ENCODE peak calls at places on chromosomes 6 and 20, in five cellular contexts. P, E, J, T and C are unnamed samples.

GRCh38 chr20:62736407-62737071 is 27.9 kb downstream of the NTSR1 start:
- DNase-seq in P (no peak), E (no peak), J (no peak), T (no peak), C (no peak)

GRCh38 chr20:21291026-21291425 is 12.1 kb upstream of the XRN2 start:
- DNase-seq in P (no peak), E (no peak), J (no peak), T (no peak), C (no peak)

GRCh38 chr6:40512340-40512739 is 74.8 kb downstream of the LRFN2 start:
- DNase-seq in P (no peak), E (no peak), J (no peak), T (no peak), C (no peak)

GRCh38 chr6:39755231-39755630 is 30.0 kb upstream of the KIF6 start:
- DNase-seq in P (no peak), E (no peak), J (no peak), T (no peak), C (no peak)

GRCh38 chr20:17525650-17526049 is 5.5 kb downstream of the BFSP1 start:
- DNase-seq in P (no peak), E (peak; percentile 40), J (no peak), T (no peak), C (peak; percentile 44)

GRCh38 chr6:105488521-105489212 is 85.8 kb upstream of the PREP start:
- DNase-seq in P (peak; percentile 41), E (no peak), J (no peak), T (no peak), C (no peak)

GRCh38 chr20:3825526-3825925 is 5.2 kb downstream of the AP5S1 start:
- DNase-seq in P (no peak), E (no peak), J (no peak), T (no peak), C (no peak)

GRCh38 chr20:62266340-62266739 is 28.0 kb downstream of the OSBPL2 start:
- DNase-seq in P (no peak), E (no peak), J (no peak), T (no peak), C (no peak)

GRCh38 chr20:20680991-20681508 is 31.4 kb downstream of the RALGAPA2 start:
- DNase-seq in P (no peak), E (no peak), J (no peak), T (no peak), C (no peak)

GRCh38 chr6:12911387-12911960 is 194.9 kb downstream of the PHACTR1 start:
- DNase-seq in P (peak; percentile 61), E (no peak), J (no peak), T (no peak), C (no peak)

GRCh38 chr20:47493954-47494293 is 7.8 kb upstream of the NCOA3 start:
- DNase-seq in P (no peak), E (peak; percentile 61), J (no peak), T (no peak), C (peak; percentile 40)

GRCh38 chr6:89187504-89187903 is 29.7 kb downstream of the GABRR1 start:
- DNase-seq in P (no peak), E (no peak), J (no peak), T (no peak), C (no peak)

GRCh38 chr6:156816505-156816904 is 39.3 kb downstream of the ARID1B start:
- DNase-seq in P (no peak), E (no peak), J (no peak), T (peak; percentile 35), C (peak; percentile 69)

GRCh38 chr6:130239755-130240154 is 17.0 kb upstream of the SAMD3 start:
- DNase-seq in P (peak; percentile 3), E (no peak), J (no peak), T (no peak), C (no peak)

DNA sequence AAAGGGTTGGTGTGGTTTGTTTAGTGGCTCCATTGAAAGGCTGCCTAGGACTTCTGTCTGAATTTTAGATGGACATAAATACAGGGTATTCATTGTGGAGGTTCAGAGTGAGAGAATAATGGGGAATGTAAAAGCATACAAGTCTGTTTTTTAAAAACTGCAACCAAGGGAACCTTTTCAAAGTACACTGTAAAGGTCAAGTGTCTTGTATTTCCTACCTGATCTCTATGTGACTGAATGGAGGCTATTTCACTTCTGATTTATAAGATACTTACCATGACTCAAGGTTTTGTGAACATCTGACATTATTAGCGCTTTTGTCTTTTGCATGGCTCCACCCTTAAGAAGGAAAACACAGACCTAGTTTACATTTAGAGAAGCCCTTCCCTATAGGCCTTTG is 126.5 kb downstream of the ZFAND3 start:
- DNase-seq in P (no peak), E (no peak), J (no peak), T (no peak), C (no peak)
- H3K4me1 ChIP-seq in P (peaks cover 20% of the 10 kb centered on the region), E (no peaks in the 10 kb centered on the region), J (no peaks in the 10 kb centered on the region), T (peaks cover 45% of the 10 kb centered on the region), C (peaks cover 23% of the 10 kb centered on the region)

DNA sequence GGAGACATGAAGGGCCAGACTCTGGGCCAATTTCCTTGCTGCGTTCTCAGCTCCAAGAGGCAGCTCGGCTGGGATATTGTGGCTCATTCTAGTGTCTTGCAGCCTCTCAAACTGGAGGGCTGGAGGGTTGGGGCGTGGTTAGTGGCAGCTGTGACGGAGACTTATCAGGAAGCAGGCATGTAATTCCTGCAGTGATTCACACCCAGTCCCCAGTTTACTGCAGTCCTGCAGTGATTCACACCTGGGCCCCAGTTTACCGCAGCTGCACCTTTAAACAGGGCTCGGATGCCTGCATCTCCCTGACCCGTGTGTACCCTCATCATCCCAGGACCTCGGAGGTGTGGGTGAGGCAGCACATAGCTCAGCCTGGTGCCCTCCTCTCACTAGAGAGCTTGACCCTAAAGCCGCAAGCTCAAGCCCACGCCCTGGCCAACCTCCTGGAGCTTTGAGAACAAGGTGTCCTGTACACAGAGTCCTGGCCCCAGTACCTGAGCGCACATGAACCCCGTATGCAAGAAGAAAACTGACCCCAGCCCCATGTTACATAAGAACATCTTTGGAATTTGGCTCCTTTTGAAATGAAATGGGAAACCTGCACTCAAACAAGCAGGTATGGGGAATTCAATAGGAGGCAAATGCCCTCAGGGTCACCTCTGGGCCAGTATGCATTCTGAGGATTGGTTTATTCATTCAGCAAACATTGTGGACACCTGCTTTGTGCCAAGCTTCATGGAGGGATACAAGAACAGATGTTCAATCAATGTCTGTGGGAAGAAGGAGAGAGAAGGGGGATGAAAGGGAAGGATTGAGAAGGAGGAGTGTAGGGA is 55.3 kb upstream of the FAM83D start:
- DNase-seq in P (no peak), E (peak; percentile 88), J (no peak), T (no peak), C (no peak)
- H3K4me1 ChIP-seq in P (no peaks in the 10 kb centered on the region), E (peaks cover 13% of the 10 kb centered on the region), J (peaks cover 4% of the 10 kb centered on the region), T (no peaks in the 10 kb centered on the region), C (peaks cover 11% of the 10 kb centered on the region)

GRCh38 chr20:64035933-64036345 is at the start of gene C20orf204:
- DNase-seq in P (no peak), E (no peak), J (no peak), T (no peak), C (no peak)
- H3K4me1 ChIP-seq in P (peaks cover 13% of the 10 kb centered on the region), E (peaks cover 6% of the 10 kb centered on the region), J (peaks cover 16% of the 10 kb centered on the region), T (peaks cover 10% of the 10 kb centered on the region), C (peaks cover 28% of the 10 kb centered on the region)

GRCh38 chr6:166949533-166950442 is 6.6 kb downstream of the RNASET2 start:
- DNase-seq in P (peak; percentile 25), E (peak; percentile 42), J (no peak), T (no peak), C (no peak)
- H3K4me1 ChIP-seq in P (peaks cover 12% of the 10 kb centered on the region), E (no peaks in the 10 kb centered on the region), J (no peaks in the 10 kb centered on the region), T (no peaks in the 10 kb centered on the region), C (peaks cover 6% of the 10 kb centered on the region)

DNA sequence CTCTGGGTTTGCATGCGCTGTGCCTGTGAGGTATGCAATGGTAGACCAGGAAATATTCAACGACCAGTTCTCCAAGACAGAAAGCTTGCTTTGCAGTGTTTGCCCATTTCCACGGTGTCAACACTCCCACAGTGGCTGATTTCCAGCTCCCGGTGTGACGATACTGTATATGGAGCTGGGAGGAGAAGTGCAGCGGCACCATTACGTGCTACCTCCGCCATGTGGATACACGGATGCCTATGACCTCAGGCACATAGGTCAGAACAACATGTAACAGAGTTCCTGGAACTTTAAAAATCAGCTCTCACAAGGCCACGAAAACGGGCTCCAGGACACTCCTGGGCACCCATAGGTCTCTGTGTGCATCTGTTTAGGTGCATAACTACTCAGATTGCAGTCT is 51.1 kb downstream of the NFATC2 start:
- DNase-seq in P (no peak), E (no peak), J (no peak), T (no peak), C (no peak)
- H3K4me1 ChIP-seq in P (peaks cover 11% of the 10 kb centered on the region), E (no peaks in the 10 kb centered on the region), J (no peaks in the 10 kb centered on the region), T (no peaks in the 10 kb centered on the region), C (peaks cover 9% of the 10 kb centered on the region)

GRCh38 chr6:7143161-7143974 is 35.6 kb downstream of the RREB1 start:
- DNase-seq in P (no peak), E (no peak), J (no peak), T (no peak), C (no peak)

GRCh38 chr6:7146079-7146828 is 38.5 kb downstream of the RREB1 start:
- DNase-seq in P (peak; percentile 52), E (peak; percentile 81), J (no peak), T (peak; percentile 43), C (peak; percentile 79)

GRCh38 chr6:7147051-7147671 is 39.4 kb downstream of the RREB1 start:
- DNase-seq in P (peak; percentile 28), E (no peak), J (no peak), T (no peak), C (no peak)

GRCh38 chr6:7144810-7145209 is 37.0 kb downstream of the RREB1 start:
- DNase-seq in P (peak; percentile 50), E (no peak), J (no peak), T (no peak), C (no peak)

DNA sequence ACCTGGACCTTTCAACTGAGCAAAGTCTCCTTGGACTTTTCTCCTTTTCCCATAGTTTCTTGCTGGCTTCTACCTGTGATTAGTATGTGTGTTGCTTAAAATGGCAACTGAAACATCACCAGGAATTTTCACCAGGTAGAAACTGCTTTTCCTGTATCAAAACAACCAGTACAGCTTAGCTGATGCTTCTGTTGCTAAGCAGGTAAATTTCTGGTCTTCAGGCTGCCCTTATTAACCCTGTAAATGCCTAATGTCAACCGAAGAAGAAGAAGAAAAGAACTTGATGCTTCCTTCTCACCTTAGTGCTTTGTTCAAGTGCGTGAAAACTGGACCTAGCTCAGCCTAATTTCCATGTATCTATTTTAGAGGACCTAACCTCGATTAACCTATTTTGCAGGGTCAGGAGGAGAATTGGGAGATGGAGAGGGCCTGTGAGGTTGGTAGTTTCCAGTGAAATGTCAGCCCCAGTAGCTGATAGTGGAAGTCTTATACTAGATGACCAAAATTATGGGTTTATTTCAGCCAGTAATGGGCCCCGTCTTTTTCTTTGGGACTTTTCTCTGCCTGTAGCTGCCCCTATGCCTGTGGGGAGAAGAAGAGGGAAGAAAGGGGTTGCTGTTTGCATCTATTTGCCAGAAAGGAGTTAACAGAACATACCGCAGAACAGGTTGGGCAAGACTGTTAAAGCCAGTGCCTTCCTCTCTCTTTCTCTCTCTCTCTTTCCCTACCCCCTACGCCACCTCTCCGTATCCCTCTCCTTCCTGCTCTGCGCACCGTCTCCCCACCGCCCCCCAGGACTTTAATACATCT is 37.7 kb downstream of the RREB1 start:
- DNase-seq in P (no peak), E (peak; percentile 76), J (no peak), T (no peak), C (peak; percentile 56)
- H3K4me1 ChIP-seq in P (peaks cover 63% of the 10 kb centered on the region), E (peaks cover 25% of the 10 kb centered on the region), J (peaks cover 29% of the 10 kb centered on the region), T (peaks cover 66% of the 10 kb centered on the region), C (peaks cover 88% of the 10 kb centered on the region)